ENCODE peak calls at places on chromosomes 7 and 10, in seven cellular contexts. E, D, Z, X, V, R and Q are unnamed samples.

GRCh38 chr10:113291413-113291812 is 261.4 kb upstream of the HABP2 start:
- DNase-seq in Z (no peak), X (no peak), D (no peak), V (no peak), E (no peak), R (no peak), Q (no peak)

GRCh38 chr10:14556285-14556956 is 218.3 kb downstream of the FAM107B start:
- DNase-seq in E (no peak), X (peak; percentile 22), D (no peak), Z (no peak), R (no peak), V (peak; percentile 78), Q (peak; percentile 89)

GRCh38 chr7:155032978-155033377 is 30.1 kb upstream of the PAXIP1 start:
- DNase-seq in X (no peak), Z (no peak), R (no peak), E (no peak), V (no peak), D (peak; percentile 24), Q (no peak)

GRCh38 chr10:81696609-81697388 is 178.2 kb upstream of the NRG3 start:
- DNase-seq in V (no peak), D (no peak), R (no peak), Z (no peak), X (no peak), E (no peak), Q (no peak)

GRCh38 chr7:351681-352480 is 61.9 kb downstream of the FOXL3 start:
- DNase-seq in D (no peak), X (no peak), E (no peak), Z (no peak), R (no peak), V (peak; percentile 21), Q (peak; percentile 37)

GRCh38 chr10:133388973-133389818 is 4.8 kb upstream of the MTG1 start:
- DNase-seq in Z (peak; percentile 53), E (peak; percentile 48), R (no peak), X (no peak), V (no peak), D (no peak), Q (no peak)

GRCh38 chr7:22579961-22580360 is 80.0 kb upstream of the STEAP1B start:
- DNase-seq in D (no peak), Z (no peak), X (no peak), V (no peak), E (no peak), R (no peak), Q (no peak)

GRCh38 chr7:123747089-123747488 is 1.7 kb downstream of the WASL start:
- DNase-seq in Z (no peak), X (no peak), V (peak; percentile 14), E (no peak), R (no peak), D (no peak), Q (peak; percentile 17)

GRCh38 chr7:27661776-27662489 is 750 bp downstream of the HIBADH start:
- DNase-seq in Z (peak; percentile 65), R (no peak), V (peak; percentile 25), E (no peak), D (no peak), X (no peak), Q (peak; percentile 28)

GRCh38 chr10:110827872-110828271 is 43.9 kb upstream of the PDCD4 start:
- DNase-seq in X (no peak), V (no peak), E (no peak), Z (no peak), D (no peak), R (no peak), Q (no peak)

GRCh38 chr7:157271315-157271990 is 65.4 kb upstream of the DNAJB6 start:
- DNase-seq in D (no peak), X (peak; percentile 78), R (no peak), Z (peak; percentile 63), E (no peak), V (no peak), Q (no peak)

GRCh38 chr10:43403911-43404674 is 4.9 kb downstream of the HNRNPF start:
- DNase-seq in R (no peak), D (peak; percentile 43), V (no peak), E (no peak), Z (no peak), X (no peak), Q (no peak)

GRCh38 chr7:32357535-32358277 is 132.5 kb downstream of the LSM5 start:
- DNase-seq in D (peak; percentile 19), Z (no peak), R (no peak), V (no peak), X (no peak), E (no peak), Q (no peak)

GRCh38 chr7:120680986-120681385 is 177.0 kb downstream of the TSPAN12 start:
- DNase-seq in Z (no peak), X (no peak), R (no peak), V (no peak), D (no peak), E (no peak), Q (no peak)